ENCODE peak calls at places on chromosomes 3 and 15, in seven cellular contexts. Y is cardiac muscle cell; G is endothelial cell; Q is PC-3; W is pancreas; I is colonic mucosa; S is CD8-positive, alpha-beta T cell. A is an unnamed sample.

GRCh38 chr15:60000113-60000823 is 3.8 kb upstream of the FOXB1 start:
- DNase-seq in Y (no peak), G (no peak), Q (no peak), W (no peak), I (no peak), S (no peak), A (peak; percentile 54)

GRCh38 chr3:134666885-134667284 is 16.1 kb upstream of the KY start:
- DNase-seq in Y (no peak), G (no peak), Q (no peak), W (no peak), I (no peak), S (no peak), A (no peak)

GRCh38 chr3:131568460-131568859 is 65.7 kb upstream of the MRPL3 start:
- DNase-seq in Y (no peak), G (peak; percentile 6), Q (peak; percentile 6), W (no peak), I (no peak), S (no peak), A (no peak)

GRCh38 chr15:66240240-66240842 is 13.2 kb downstream of the MEGF11 start:
- DNase-seq in Y (no peak), G (no peak), Q (no peak), W (no peak), I (no peak), S (no peak), A (no peak)

GRCh38 chr3:23712656-23713559 is 92.8 kb upstream of the UBE2E1 start:
- DNase-seq in Y (peak; percentile 91), G (peak; percentile 12), Q (peak; percentile 82), W (peak; percentile 22), I (no peak), S (no peak), A (peak; percentile 27)

GRCh38 chr3:14836049-14836468 is 17.3 kb downstream of the FGD5 start:
- DNase-seq in Y (no peak), G (no peak), Q (no peak), W (peak; percentile 27), I (peak; percentile 48), S (no peak), A (no peak)

GRCh38 chr3:119891944-119892721 is 110.2 kb downstream of the NR1I2 start:
- DNase-seq in Y (peak; percentile 87), G (peak; percentile 43), Q (peak; percentile 83), W (peak; percentile 41), I (peak; percentile 48), S (peak; percentile 14), A (peak; percentile 60)

GRCh38 chr15:31328425-31328998 is 1.9 kb downstream of the KLF13 start:
- DNase-seq in Y (no peak), G (peak; percentile 44), Q (peak; percentile 25), W (no peak), I (peak; percentile 47), S (peak; percentile 54), A (peak; percentile 7)

GRCh38 chr15:39628821-39629220 is 47.9 kb downstream of the THBS1 start:
- DNase-seq in Y (no peak), G (no peak), Q (no peak), W (no peak), I (no peak), S (no peak), A (no peak)

GRCh38 chr3:129626744-129627349 is 20.4 kb upstream of the PLXND1 start:
- DNase-seq in Y (peak; percentile 93), G (peak; percentile 90), Q (peak; percentile 68), W (peak; percentile 90), I (peak; percentile 96), S (peak; percentile 48), A (peak; percentile 100)

GRCh38 chr3:99269606-99270355 is 368.3 kb upstream of the DCBLD2 start:
- DNase-seq in Y (peak; percentile 62), G (no peak), Q (no peak), W (no peak), I (no peak), S (no peak), A (no peak)

GRCh38 chr15:39235084-39235795 is 345.6 kb upstream of the THBS1 start:
- DNase-seq in Y (no peak), G (no peak), Q (peak; percentile 82), W (no peak), I (no peak), S (no peak), A (no peak)

GRCh38 chr15:90342655-90343054 is 9.4 kb upstream of the ZNF774 start:
- DNase-seq in Y (peak; percentile 36), G (no peak), Q (no peak), W (no peak), I (no peak), S (no peak), A (no peak)

GRCh38 chr3:111070772-111071256 is 802 bp upstream of the NECTIN3 start:
- DNase-seq in Y (no peak), G (no peak), Q (no peak), W (no peak), I (no peak), S (no peak), A (no peak)

GRCh38 chr3:175325440-175325839 is 466.3 kb downstream of the NAALADL2 start:
- DNase-seq in Y (no peak), G (no peak), Q (no peak), W (no peak), I (no peak), S (no peak), A (no peak)

GRCh38 chr3:134253475-134254231 is 3.0 kb upstream of the RYK start:
- DNase-seq in Y (no peak), G (no peak), Q (no peak), W (no peak), I (no peak), S (no peak), A (no peak)

GRCh38 chr15:70054366-70054765 is 43.4 kb downstream of the TLE3 start:
- DNase-seq in Y (no peak), G (no peak), Q (no peak), W (no peak), I (no peak), S (no peak), A (no peak)

GRCh38 chr3:48432411-48433371 is 2.8 kb upstream of the PLXNB1 start:
- DNase-seq in Y (no peak), G (peak; percentile 30), Q (no peak), W (no peak), I (peak; percentile 46), S (no peak), A (no peak)

GRCh38 chr3:20041197-20041780 is 1.0 kb downstream of the KAT2B start:
- DNase-seq in Y (peak; percentile 72), G (peak; percentile 75), Q (peak; percentile 77), W (peak; percentile 84), I (peak; percentile 93), S (peak; percentile 58), A (peak; percentile 77)

GRCh38 chr3:15325228-15325627 is 7.2 kb downstream of the SH3BP5 start:
- DNase-seq in Y (peak; percentile 81), G (no peak), Q (peak; percentile 76), W (no peak), I (no peak), S (no peak), A (no peak)

GRCh38 chr3:132180337-132180791 is 136.8 kb upstream of the ACP3 start:
- DNase-seq in Y (peak; percentile 75), G (peak; percentile 31), Q (peak; percentile 89), W (no peak), I (no peak), S (no peak), A (peak; percentile 74)

GRCh38 chr15:81056276-81056675 is 55.6 kb downstream of the TLNRD1 start:
- DNase-seq in Y (no peak), G (no peak), Q (no peak), W (no peak), I (no peak), S (no peak), A (no peak)

GRCh38 chr3:141913150-141913811 is 36.8 kb downstream of the ATP1B3 start:
- DNase-seq in Y (peak; percentile 79), G (peak; percentile 28), Q (peak; percentile 71), W (no peak), I (peak; percentile 56), S (peak; percentile 27), A (peak; percentile 68)

DNA sequence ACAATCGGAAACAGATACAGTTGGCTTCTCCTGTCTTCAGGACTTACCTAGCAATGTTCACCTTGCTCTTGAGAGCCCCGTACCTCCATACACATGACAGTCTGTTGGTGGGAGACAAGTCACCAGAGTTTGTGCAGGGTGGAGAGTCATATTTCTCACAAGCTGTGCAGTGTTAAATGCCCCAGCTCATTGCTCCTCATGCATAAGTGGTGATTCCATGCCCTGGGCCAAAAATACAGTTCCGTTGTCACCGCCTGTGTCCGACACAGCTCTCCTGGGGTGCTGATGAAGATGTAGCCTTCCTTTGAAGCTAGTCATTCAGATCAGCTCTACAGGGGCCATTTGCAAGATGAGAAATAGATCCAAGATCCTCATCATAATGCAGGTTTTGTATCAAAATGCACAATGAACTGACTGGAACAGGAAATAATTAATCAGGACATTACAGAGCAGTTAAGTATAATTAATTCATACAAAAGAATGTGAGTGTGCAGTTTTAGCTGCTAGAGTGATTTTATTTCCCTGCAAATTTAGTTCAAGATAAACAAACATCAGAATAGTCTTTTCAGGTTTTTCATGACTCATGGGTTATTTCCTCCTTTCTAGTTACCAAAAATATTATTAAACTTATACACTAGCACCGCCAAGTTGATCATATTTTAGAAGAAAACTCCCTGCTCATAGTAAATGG is 66.5 kb downstream of the CD47 start:
- DNase-seq in Y (no peak), G (no peak), Q (peak; percentile 41), W (no peak), I (no peak), S (no peak), A (no peak)
- TF ChIP-seq CTCF in Y (no peak), G (no peak), Q (no peak), W (no peak), I (no peak), S (no peak), A (no peak)

DNA sequence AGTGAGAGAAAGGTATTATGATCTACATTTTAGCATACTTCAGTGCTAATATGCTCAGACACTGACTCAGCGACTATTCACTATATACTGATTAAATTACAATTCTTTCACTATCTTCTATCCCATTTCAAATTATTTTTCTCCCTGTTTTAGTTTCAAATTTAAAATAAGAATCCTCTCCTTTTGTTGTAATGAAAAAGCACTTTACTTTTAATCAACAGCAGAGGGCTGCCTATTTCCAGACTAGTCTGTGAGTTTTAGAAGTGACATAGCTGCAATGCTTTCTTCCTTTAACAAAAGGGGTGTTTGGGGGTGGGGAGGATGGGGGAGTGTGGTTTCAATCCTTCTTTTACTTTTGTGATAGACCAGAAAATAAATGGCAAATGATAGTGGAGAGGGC is 2.4 kb downstream of the NEDD4 start:
- DNase-seq in Y (no peak), G (no peak), Q (no peak), W (no peak), I (no peak), S (no peak), A (no peak)
- TF ChIP-seq CTCF in Y (no peak), G (no peak), Q (no peak), W (no peak), I (no peak), S (no peak), A (no peak)

GRCh38 chr15:88638626-88639372 is at the start of gene ISG20:
- DNase-seq in Y (peak; percentile 98), G (peak; percentile 79), Q (peak; percentile 97), W (peak; percentile 98), I (peak; percentile 94), S (peak; percentile 94), A (peak; percentile 98)
- TF ChIP-seq CTCF in Y (peak; percentile 47), G (no peak), Q (peak; percentile 43), W (peak; percentile 29), I (peak; percentile 18), S (peak; percentile 63), A (no peak)

DNA sequence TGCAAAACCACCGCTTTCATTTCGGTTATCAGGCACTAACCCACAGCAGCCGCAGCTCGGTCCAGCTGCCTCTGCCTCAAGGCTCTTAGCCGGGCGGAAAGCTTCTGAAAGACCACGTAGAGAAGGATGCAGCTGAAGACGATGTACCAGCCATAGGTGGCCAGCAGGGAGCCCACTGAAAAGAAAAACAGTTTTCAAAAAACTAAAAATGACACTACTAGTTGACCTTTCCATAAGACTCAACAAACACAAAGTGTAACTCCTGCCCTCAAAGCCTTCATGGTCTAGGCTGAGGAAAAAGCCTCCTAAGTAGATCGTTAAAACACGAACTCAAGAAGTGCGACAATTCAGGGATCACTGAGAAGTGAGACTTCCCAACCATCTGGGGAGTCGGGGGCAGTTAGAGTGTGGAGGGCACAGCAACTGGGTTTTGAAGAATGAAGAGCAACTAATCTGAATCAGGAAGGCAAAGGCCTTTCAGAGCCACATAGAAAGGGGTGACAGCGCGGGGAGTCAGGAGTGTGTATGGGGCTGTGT is 716 bp downstream of the SELENOS start:
- DNase-seq in Y (peak; percentile 60), G (peak; percentile 38), Q (peak; percentile 37), W (no peak), I (no peak), S (no peak), A (peak; percentile 28)
- TF ChIP-seq CTCF in Y (peak; percentile 45), G (peak; percentile 42), Q (peak; percentile 54), W (peak; percentile 18), I (no peak), S (no peak), A (peak; percentile 20)